ENCODE peak calls at places on chromosomes 2 and 18, in seven cellular contexts. One of them, this sample, is unnamed.

GRCh38 chr2:19728120-19728519 is 173.7 kb downstream of the TTC32 start:
- DNase-seq in psoas muscle: no peak
- DNase-seq in heart right ventricle: no peak
- DNase-seq in HepG2: no peak
- DNase-seq in RWPE1: no peak
- DNase-seq in progenitor cell of endocrine pancreas: no peak
- DNase-seq in iris pigment epithelial cell: no peak
- DNase-seq in this sample: no peak

GRCh38 chr18:76380791-76381405 is 114.1 kb downstream of the ZNF516 start:
- DNase-seq in psoas muscle: no peak
- DNase-seq in HepG2: no peak
- DNase-seq in iris pigment epithelial cell: no peak
- DNase-seq in heart right ventricle: no peak
- DNase-seq in progenitor cell of endocrine pancreas: no peak
- DNase-seq in RWPE1: no peak
- DNase-seq in this sample: peak

GRCh38 chr2:155382781-155383180 is 684.3 kb downstream of the KCNJ3 start:
- DNase-seq in RWPE1: no peak
- DNase-seq in iris pigment epithelial cell: no peak
- DNase-seq in heart right ventricle: no peak
- DNase-seq in HepG2: no peak
- DNase-seq in psoas muscle: no peak
- DNase-seq in progenitor cell of endocrine pancreas: no peak
- DNase-seq in this sample: no peak

GRCh38 chr2:225030089-225030653 is 12.1 kb downstream of the DOCK10 start:
- DNase-seq in iris pigment epithelial cell: no peak
- DNase-seq in RWPE1: no peak
- DNase-seq in HepG2: no peak
- DNase-seq in heart right ventricle: no peak
- DNase-seq in progenitor cell of endocrine pancreas: no peak
- DNase-seq in psoas muscle: no peak
- DNase-seq in this sample: no peak

GRCh38 chr2:10080536-10081304 is 509 bp upstream of the CYS1 start:
- DNase-seq in HepG2: no peak
- DNase-seq in heart right ventricle: no peak
- DNase-seq in RWPE1: no peak
- DNase-seq in progenitor cell of endocrine pancreas: no peak
- DNase-seq in iris pigment epithelial cell: no peak
- DNase-seq in psoas muscle: peak
- DNase-seq in this sample: no peak

GRCh38 chr2:165193178-165193777 is 10.6 kb downstream of the SCN3A start:
- DNase-seq in heart right ventricle: no peak
- DNase-seq in progenitor cell of endocrine pancreas: no peak
- DNase-seq in HepG2: no peak
- DNase-seq in iris pigment epithelial cell: no peak
- DNase-seq in RWPE1: no peak
- DNase-seq in psoas muscle: no peak
- DNase-seq in this sample: no peak

GRCh38 chr18:48408727-48409590 is at the start of gene ZBTB7C:
- DNase-seq in RWPE1: no peak
- DNase-seq in heart right ventricle: no peak
- DNase-seq in psoas muscle: peak
- DNase-seq in iris pigment epithelial cell: peak
- DNase-seq in HepG2: no peak
- DNase-seq in progenitor cell of endocrine pancreas: peak
- DNase-seq in this sample: no peak

GRCh38 chr2:10467401-10467800 is 19.3 kb upstream of the ODC1 start:
- DNase-seq in progenitor cell of endocrine pancreas: no peak
- DNase-seq in HepG2: no peak
- DNase-seq in psoas muscle: no peak
- DNase-seq in iris pigment epithelial cell: no peak
- DNase-seq in heart right ventricle: no peak
- DNase-seq in RWPE1: no peak
- DNase-seq in this sample: no peak

GRCh38 chr18:45384137-45384998 is 230.9 kb upstream of the SLC14A2 start:
- DNase-seq in iris pigment epithelial cell: peak
- DNase-seq in HepG2: peak
- DNase-seq in heart right ventricle: peak
- DNase-seq in psoas muscle: peak
- DNase-seq in progenitor cell of endocrine pancreas: peak
- DNase-seq in RWPE1: peak
- DNase-seq in this sample: no peak

GRCh38 chr18:9403795-9404564 is 69.4 kb downstream of the TWSG1 start:
- DNase-seq in HepG2: peak
- DNase-seq in progenitor cell of endocrine pancreas: no peak
- DNase-seq in heart right ventricle: no peak
- DNase-seq in psoas muscle: peak
- DNase-seq in RWPE1: no peak
- DNase-seq in iris pigment epithelial cell: no peak
- DNase-seq in this sample: no peak

GRCh38 chr2:127175406-127175805 is 44.7 kb downstream of the CYP27C1 start:
- DNase-seq in HepG2: no peak
- DNase-seq in psoas muscle: peak
- DNase-seq in heart right ventricle: peak
- DNase-seq in progenitor cell of endocrine pancreas: no peak
- DNase-seq in iris pigment epithelial cell: no peak
- DNase-seq in RWPE1: peak
- DNase-seq in this sample: no peak

GRCh38 chr2:16053437-16054257 is 113.3 kb downstream of the MYCN start:
- DNase-seq in RWPE1: no peak
- DNase-seq in psoas muscle: no peak
- DNase-seq in progenitor cell of endocrine pancreas: no peak
- DNase-seq in iris pigment epithelial cell: no peak
- DNase-seq in heart right ventricle: no peak
- DNase-seq in HepG2: no peak
- DNase-seq in this sample: no peak

GRCh38 chr2:230575640-230576324 is 136.9 kb upstream of the CAB39 start:
- DNase-seq in RWPE1: no peak
- DNase-seq in psoas muscle: no peak
- DNase-seq in heart right ventricle: no peak
- DNase-seq in HepG2: no peak
- DNase-seq in progenitor cell of endocrine pancreas: no peak
- DNase-seq in iris pigment epithelial cell: no peak
- DNase-seq in this sample: no peak

GRCh38 chr2:44705851-44706555 is 235.5 kb upstream of the SIX3 start:
- DNase-seq in psoas muscle: no peak
- DNase-seq in RWPE1: no peak
- DNase-seq in heart right ventricle: no peak
- DNase-seq in HepG2: no peak
- DNase-seq in iris pigment epithelial cell: no peak
- DNase-seq in progenitor cell of endocrine pancreas: no peak
- DNase-seq in this sample: no peak

GRCh38 chr18:27954226-27954625 is 222.7 kb downstream of the CDH2 start:
- DNase-seq in iris pigment epithelial cell: peak
- DNase-seq in heart right ventricle: no peak
- DNase-seq in RWPE1: no peak
- DNase-seq in psoas muscle: no peak
- DNase-seq in HepG2: no peak
- DNase-seq in progenitor cell of endocrine pancreas: no peak
- DNase-seq in this sample: no peak

GRCh38 chr2:64604929-64605550 is 48.7 kb downstream of the SERTAD2 start:
- DNase-seq in heart right ventricle: no peak
- DNase-seq in iris pigment epithelial cell: peak
- DNase-seq in RWPE1: no peak
- DNase-seq in psoas muscle: no peak
- DNase-seq in progenitor cell of endocrine pancreas: no peak
- DNase-seq in HepG2: no peak
- DNase-seq in this sample: no peak

GRCh38 chr2:129408570-129408969 is 570.9 kb upstream of the RAB6C start:
- DNase-seq in psoas muscle: no peak
- DNase-seq in HepG2: no peak
- DNase-seq in RWPE1: no peak
- DNase-seq in progenitor cell of endocrine pancreas: no peak
- DNase-seq in heart right ventricle: no peak
- DNase-seq in iris pigment epithelial cell: no peak
- DNase-seq in this sample: no peak

GRCh38 chr2:80073134-80073561 is 231.4 kb downstream of the LRRTM1 start:
- DNase-seq in progenitor cell of endocrine pancreas: peak
- DNase-seq in iris pigment epithelial cell: peak
- DNase-seq in RWPE1: peak
- DNase-seq in psoas muscle: no peak
- DNase-seq in HepG2: peak
- DNase-seq in heart right ventricle: peak
- DNase-seq in this sample: no peak

GRCh38 chr2:25912851-25913695 is 34.8 kb upstream of the ASXL2 start:
- DNase-seq in RWPE1: no peak
- DNase-seq in HepG2: no peak
- DNase-seq in progenitor cell of endocrine pancreas: no peak
- DNase-seq in heart right ventricle: no peak
- DNase-seq in psoas muscle: no peak
- DNase-seq in iris pigment epithelial cell: peak
- DNase-seq in this sample: no peak

GRCh38 chr2:38470115-38470514 is 93.0 kb upstream of the ATL2 start:
- DNase-seq in RWPE1: no peak
- DNase-seq in psoas muscle: no peak
- DNase-seq in HepG2: no peak
- DNase-seq in iris pigment epithelial cell: no peak
- DNase-seq in progenitor cell of endocrine pancreas: no peak
- DNase-seq in heart right ventricle: no peak
- DNase-seq in this sample: no peak

GRCh38 chr2:190599073-190599472 is 49.8 kb upstream of the NAB1 start:
- DNase-seq in progenitor cell of endocrine pancreas: no peak
- DNase-seq in psoas muscle: no peak
- DNase-seq in iris pigment epithelial cell: peak
- DNase-seq in RWPE1: no peak
- DNase-seq in HepG2: no peak
- DNase-seq in heart right ventricle: no peak
- DNase-seq in this sample: no peak

This sample was measured in breast epithelium.